ENCODE peak calls at places on chromosomes 6 and 20, in six cellular contexts. S is H1, C is neuronal stem cell, Z is mesenchymal stem cell, W is IMR-90, F is trophoblast cell. Q is an unnamed sample.
A peak's percentile ranks its signal among the peaks of the same experiment; 100 is the strongest.

GRCh38 chr6:15331143-15331542 is 85.3 kb downstream of the JARID2 start:
- DNase-seq in S (peak; percentile 38), C (no peak), Z (peak; percentile 49), W (no peak), F (peak; percentile 13), Q (no peak)

GRCh38 chr20:62398120-62398821 is 8.8 kb downstream of the CABLES2 start:
- DNase-seq in S (no peak), C (no peak), Z (no peak), W (no peak), F (no peak), Q (no peak)

GRCh38 chr6:121143476-121143875 is 190.8 kb downstream of the TBC1D32 start:
- DNase-seq in S (no peak), C (no peak), Z (no peak), W (no peak), F (no peak), Q (no peak)

GRCh38 chr20:34553366-34553867 is 5.1 kb upstream of the MAP1LC3A start:
- DNase-seq in S (no peak), C (no peak), Z (no peak), W (no peak), F (no peak), Q (no peak)

GRCh38 chr6:138844203-138844602 is 48.3 kb downstream of the ECT2L start:
- DNase-seq in S (no peak), C (no peak), Z (no peak), W (peak; percentile 16), F (no peak), Q (no peak)

GRCh38 chr6:72733045-72733444 is 111.2 kb downstream of the KCNQ5 start:
- DNase-seq in S (no peak), C (no peak), Z (no peak), W (no peak), F (no peak), Q (no peak)

GRCh38 chr20:49701313-49701731 is 12.4 kb downstream of the B4GALT5 start:
- DNase-seq in S (no peak), C (no peak), Z (no peak), W (peak; percentile 43), F (no peak), Q (no peak)

GRCh38 chr20:1569417-1569861 is 11.9 kb upstream of the SIRPD start:
- DNase-seq in S (no peak), C (no peak), Z (no peak), W (peak; percentile 9), F (no peak), Q (no peak)

GRCh38 chr6:157806496-157807215 is 16.4 kb upstream of the SNX9 start:
- DNase-seq in S (no peak), C (no peak), Z (no peak), W (no peak), F (peak; percentile 88), Q (peak; percentile 36)

GRCh38 chr6:37205189-37205996 is 35.4 kb downstream of the PIM1 start:
- DNase-seq in S (no peak), C (no peak), Z (no peak), W (no peak), F (no peak), Q (no peak)

GRCh38 chr6:21402368-21402767 is 191.2 kb upstream of the SOX4 start:
- DNase-seq in S (no peak), C (no peak), Z (no peak), W (peak; percentile 27), F (no peak), Q (no peak)

GRCh38 chr6:21808551-21809181 is 215.1 kb downstream of the SOX4 start:
- DNase-seq in S (no peak), C (no peak), Z (peak; percentile 87), W (no peak), F (no peak), Q (no peak)

GRCh38 chr20:56217820-56218219 is 30.7 kb upstream of the MC3R start:
- DNase-seq in S (no peak), C (no peak), Z (no peak), W (no peak), F (no peak), Q (peak; percentile 37)

GRCh38 chr20:41391587-41392001 is 25.0 kb upstream of the EMILIN3 start:
- DNase-seq in S (no peak), C (no peak), Z (no peak), W (no peak), F (peak; percentile 99), Q (no peak)

GRCh38 chr6:134758616-134759015 is 191.3 kb downstream of the ALDH8A1 start:
- DNase-seq in S (no peak), C (no peak), Z (no peak), W (no peak), F (no peak), Q (no peak)

GRCh38 chr6:44503471-44503870 is 116.0 kb downstream of the CDC5L start:
- DNase-seq in S (no peak), C (no peak), Z (no peak), W (no peak), F (no peak), Q (no peak)
- H4K91ac ChIP-seq in S (no peak overlapping the region), C (no peak overlapping the region), Z (no peak overlapping the region), W (no peak overlapping the region), F (no peak overlapping the region), Q (no peak overlapping the region)

GRCh38 chr6:88490865-88491264 is 324.7 kb upstream of the CNR1 start:
- DNase-seq in S (no peak), C (no peak), Z (no peak), W (no peak), F (no peak), Q (no peak)
- H4K91ac ChIP-seq in S (no peak overlapping the region), C (no peak overlapping the region), Z (no peak overlapping the region), W (no peak overlapping the region), F (no peak overlapping the region), Q (no peak overlapping the region)

GRCh38 chr6:79543411-79543810 is 6.2 kb upstream of the LCA5 start:
- DNase-seq in S (no peak), C (no peak), Z (no peak), W (no peak), F (no peak), Q (no peak)

GRCh38 chr6:79544939-79545450 is 7.8 kb upstream of the LCA5 start:
- DNase-seq in S (peak; percentile 52), C (peak; percentile 84), Z (peak; percentile 100), W (peak; percentile 99), F (peak; percentile 95), Q (peak; percentile 95)

GRCh38 chr6:79546186-79546585 is 9.0 kb upstream of the LCA5 start:
- DNase-seq in S (no peak), C (no peak), Z (peak; percentile 63), W (peak; percentile 46), F (no peak), Q (no peak)

GRCh38 chr6:79544299-79544927 is 7.2 kb upstream of the LCA5 start:
- DNase-seq in S (no peak), C (no peak), Z (peak; percentile 68), W (peak; percentile 46), F (no peak), Q (no peak)

DNA sequence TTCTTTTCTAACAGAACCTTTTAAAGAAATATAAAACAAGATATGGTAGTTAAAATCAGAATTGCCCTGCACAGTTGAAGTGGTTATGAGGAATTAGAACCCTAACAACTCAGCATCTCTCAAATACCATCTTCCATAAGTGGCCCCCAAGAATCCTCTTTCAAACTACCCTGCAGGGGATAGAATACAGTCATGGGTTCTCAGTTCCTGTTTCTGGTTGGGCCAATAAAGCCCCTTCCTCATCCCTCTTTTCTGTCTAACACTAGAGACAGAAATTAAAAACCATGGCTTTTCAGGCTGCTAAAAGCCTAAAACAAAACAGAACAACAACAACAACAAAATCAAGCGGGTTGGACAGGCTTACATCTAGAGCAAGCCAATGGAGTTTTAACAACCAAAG is 6.7 kb upstream of the LCA5 start:
- DNase-seq in S (no peak), C (no peak), Z (no peak), W (no peak), F (no peak), Q (no peak)
- H4K91ac ChIP-seq in S (no peak overlapping the region), C (no peak overlapping the region), Z (no peak overlapping the region), W (no peak overlapping the region), F (no peak overlapping the region), Q (no peak overlapping the region)

GRCh38 chr20:5331340-5331739 is 14.6 kb upstream of the PROKR2 start:
- DNase-seq in S (no peak), C (no peak), Z (no peak), W (no peak), F (no peak), Q (no peak)
- H4K91ac ChIP-seq in S (no peak overlapping the region), C (no peak overlapping the region), Z (no peak overlapping the region), W (no peak overlapping the region), F (no peak overlapping the region), Q (no peak overlapping the region)

DNA sequence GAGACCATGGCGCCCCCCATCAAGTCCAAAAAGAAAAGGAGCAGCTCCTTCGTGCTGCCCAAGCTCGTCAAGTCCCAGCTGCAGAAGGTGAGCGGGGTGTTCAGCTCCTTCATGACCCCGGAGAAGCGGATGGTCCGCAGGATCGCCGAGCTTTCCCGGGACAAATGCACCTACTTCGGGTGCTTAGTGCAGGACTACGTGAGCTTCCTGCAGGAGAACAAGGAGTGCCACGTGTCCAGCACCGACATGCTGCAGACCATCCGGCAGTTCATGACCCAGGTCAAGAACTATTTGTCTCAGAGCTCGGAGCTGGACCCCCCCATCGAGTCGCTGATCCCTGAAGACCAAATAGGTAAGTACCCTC is 41.7 kb upstream of the NAA20 start:
- DNase-seq in S (peak; percentile 37), C (no peak), Z (no peak), W (peak; percentile 54), F (no peak), Q (no peak)
- H4K91ac ChIP-seq in S (no peak overlapping the region), C (no peak overlapping the region), Z (peak overlapping the region; percentile 71), W (peak overlapping the region; percentile 96), F (peak overlapping the region; percentile 99), Q (no peak overlapping the region)

GRCh38 chr20:61135966-61136365 is 116.1 kb upstream of the CDH4 start:
- DNase-seq in S (no peak), C (peak; percentile 11), Z (no peak), W (no peak), F (no peak), Q (no peak)

GRCh38 chr20:61131944-61132343 is 120.1 kb upstream of the CDH4 start:
- DNase-seq in S (no peak), C (no peak), Z (no peak), W (no peak), F (no peak), Q (no peak)

GRCh38 chr20:61130156-61130555 is 121.9 kb upstream of the CDH4 start:
- DNase-seq in S (no peak), C (no peak), Z (no peak), W (no peak), F (no peak), Q (no peak)

GRCh38 chr20:61134286-61135035 is 117.6 kb upstream of the CDH4 start:
- DNase-seq in S (no peak), C (no peak), Z (no peak), W (no peak), F (no peak), Q (no peak)

GRCh38 chr20:61135266-61135665 is 116.8 kb upstream of the CDH4 start:
- DNase-seq in S (no peak), C (no peak), Z (no peak), W (no peak), F (no peak), Q (no peak)
- H4K91ac ChIP-seq in S (no peak overlapping the region), C (no peak overlapping the region), Z (no peak overlapping the region), W (no peak overlapping the region), F (no peak overlapping the region), Q (no peak overlapping the region)

Q was measured in H9.